ENCODE peak calls at places on chromosomes 2 and 18, in six cellular contexts. S is upper lobe of left lung, G is GM23338, W is IMR-90, H is heart right ventricle, Y is left ventricle myocardium inferior. R is an unnamed sample.

GRCh38 chr2:203730076-203730729 is 23.8 kb downstream of the CD28 start:
- DNase-seq in H (no peak), W (peak; percentile 78), G (no peak), S (no peak), Y (no peak), R (no peak)

GRCh38 chr2:111117666-111118454 is 2.9 kb upstream of the BCL2L11 start:
- DNase-seq in W (peak; percentile 77), S (peak; percentile 87), Y (peak; percentile 36), H (peak; percentile 32), G (peak; percentile 47), R (peak; percentile 24)

GRCh38 chr2:10617241-10617640 is 72.5 kb downstream of the NOL10 start:
- DNase-seq in Y (no peak), S (no peak), W (no peak), H (no peak), G (no peak), R (no peak)

GRCh38 chr2:133342283-133342895 is 225.9 kb downstream of the NCKAP5 start:
- DNase-seq in G (peak; percentile 4), Y (no peak), S (no peak), H (no peak), W (no peak), R (no peak)

GRCh38 chr18:27185025-27185763 is at the start of gene CHST9:
- DNase-seq in W (no peak), H (peak; percentile 15), G (peak; percentile 80), S (peak; percentile 82), Y (peak; percentile 46), R (no peak)

GRCh38 chr2:168156661-168157060 is 90.7 kb downstream of the STK39 start:
- DNase-seq in G (no peak), H (peak; percentile 61), S (no peak), Y (peak; percentile 31), W (peak; percentile 48), R (no peak)

GRCh38 chr18:28511421-28511821 is 334.5 kb upstream of the CDH2 start:
- DNase-seq in S (no peak), Y (no peak), H (no peak), G (no peak), W (peak; percentile 2), R (no peak)

GRCh38 chr18:79681484-79682387 is 2.1 kb downstream of the CTDP1 start:
- DNase-seq in W (no peak), H (no peak), S (peak; percentile 33), G (no peak), Y (no peak), R (no peak)

GRCh38 chr2:28586864-28587263 is 91.0 kb downstream of the PLB1 start:
- DNase-seq in H (no peak), Y (no peak), W (no peak), S (no peak), G (no peak), R (no peak)

GRCh38 chr2:26894136-26894535 is 46.2 kb downstream of the DPYSL5 start:
- DNase-seq in Y (no peak), G (no peak), W (no peak), H (no peak), S (no peak), R (no peak)

GRCh38 chr2:43318791-43319190 is 92.4 kb upstream of the ZFP36L2 start:
- DNase-seq in H (no peak), Y (no peak), G (no peak), W (peak; percentile 90), S (no peak), R (no peak)

GRCh38 chr2:235501663-235502009 is 7.8 kb downstream of the AGAP1 start:
- DNase-seq in G (no peak), S (no peak), Y (no peak), H (no peak), W (no peak), R (no peak)

GRCh38 chr2:172084484-172084733 is 898 bp upstream of the DLX1 start:
- DNase-seq in S (no peak), W (no peak), H (no peak), Y (no peak), G (no peak), R (no peak)

GRCh38 chr2:136381722-136382633 is 264.0 kb upstream of the CXCR4 start:
- DNase-seq in G (no peak), H (no peak), Y (no peak), S (no peak), W (no peak), R (no peak)

GRCh38 chr2:17644997-17645715 is 104.7 kb downstream of the VSNL1 start:
- DNase-seq in G (no peak), S (peak; percentile 11), Y (no peak), W (peak; percentile 41), H (no peak), R (no peak)

GRCh38 chr2:18117592-18117991 is 239.1 kb downstream of the KCNS3 start:
- DNase-seq in W (peak; percentile 41), S (no peak), Y (no peak), H (no peak), G (peak; percentile 78), R (peak; percentile 30)

GRCh38 chr2:44392338-44392943 is 30.7 kb downstream of the CAMKMT start:
- DNase-seq in G (peak; percentile 77), W (peak; percentile 21), Y (no peak), S (no peak), H (peak; percentile 29), R (no peak)

DNA sequence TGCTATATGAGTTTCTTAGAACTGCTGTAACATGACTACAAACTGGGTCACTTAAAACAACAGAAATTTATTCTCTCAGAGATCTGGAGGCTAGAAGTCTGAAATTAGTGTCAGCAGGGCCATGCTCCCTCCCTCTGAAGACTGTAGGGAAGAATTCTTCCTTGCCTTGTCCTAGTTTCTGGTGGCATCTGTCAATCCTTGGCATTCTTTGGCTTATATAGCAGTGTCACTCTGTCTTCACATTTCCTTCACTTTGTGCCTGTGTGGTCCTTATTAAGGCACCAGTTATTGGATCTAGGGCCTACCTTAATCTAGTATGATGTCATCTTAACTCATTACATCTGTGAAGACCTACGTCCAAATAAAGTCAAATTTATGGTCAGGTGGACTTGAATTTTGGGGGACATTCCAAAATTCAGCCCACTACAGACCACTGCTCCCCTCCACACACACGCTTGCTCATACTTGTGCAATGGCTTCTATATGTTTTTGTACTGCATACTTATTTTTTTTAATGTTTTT is 7.6 kb downstream of the ZC3H15 start:
- DNase-seq in W (no peak), S (no peak), G (no peak), H (no peak), Y (no peak), R (no peak)
- H3K36me3 ChIP-seq in W (peaks cover 10% of the 10 kb centered on the region), S (peaks cover 6% of the 10 kb centered on the region), G (peaks cover 21% of the 10 kb centered on the region), H (peaks cover 46% of the 10 kb centered on the region), Y (peaks cover 19% of the 10 kb centered on the region), R (no peaks in the 10 kb centered on the region)

DNA sequence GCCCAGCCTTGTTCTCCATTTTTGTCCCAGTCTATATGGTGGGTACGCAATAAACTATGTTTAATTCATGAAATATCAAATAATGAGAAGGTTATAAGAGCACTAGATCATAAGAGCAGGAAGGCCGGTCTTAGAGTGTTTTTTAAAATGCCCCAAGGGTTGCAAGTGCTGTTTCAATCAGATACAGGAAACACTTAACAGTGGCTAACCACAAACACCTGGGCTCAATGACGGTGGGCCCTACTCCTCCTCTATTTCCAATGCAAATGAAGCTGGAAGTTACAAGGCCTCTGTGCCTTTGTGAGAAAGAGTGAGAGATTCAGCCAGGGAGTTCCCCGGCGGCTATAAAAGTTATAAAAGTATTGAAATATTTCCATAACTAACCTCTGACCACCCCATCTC is 18.9 kb upstream of the WDR33 start:
- DNase-seq in S (no peak), G (peak; percentile 79), Y (no peak), H (no peak), W (no peak), R (no peak)
- H3K4me3 ChIP-seq in S (no peak overlapping the region), G (no peak overlapping the region), Y (no peak overlapping the region), H (no peak overlapping the region), W (no peak overlapping the region), R (no peak overlapping the region)

DNA sequence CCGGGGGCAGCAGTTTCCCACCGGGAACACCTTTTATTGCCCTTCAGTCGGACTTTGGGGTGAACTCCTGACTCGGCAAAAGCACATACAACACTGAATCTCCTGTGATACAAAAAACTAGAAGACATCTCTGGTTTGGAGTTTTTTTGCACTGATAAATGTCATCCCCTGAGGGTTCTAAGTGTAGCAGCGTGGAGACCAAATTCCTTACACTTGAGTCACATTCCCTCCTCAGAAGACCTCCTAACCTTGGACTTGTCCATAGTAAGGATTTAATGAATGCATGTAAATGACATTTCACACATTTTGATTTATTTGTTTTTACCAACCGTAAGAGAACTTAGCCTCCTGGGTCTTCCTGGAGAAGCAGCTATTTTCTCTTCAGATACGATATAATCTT is 54.0 kb upstream of the GPR45 start:
- DNase-seq in H (no peak), S (no peak), W (no peak), G (no peak), Y (no peak), R (no peak)
- H3K27ac ChIP-seq in H (no peak overlapping the region), S (no peak overlapping the region), W (no peak overlapping the region), G (no peak overlapping the region), Y (no peak overlapping the region), R (no peak overlapping the region)

DNA sequence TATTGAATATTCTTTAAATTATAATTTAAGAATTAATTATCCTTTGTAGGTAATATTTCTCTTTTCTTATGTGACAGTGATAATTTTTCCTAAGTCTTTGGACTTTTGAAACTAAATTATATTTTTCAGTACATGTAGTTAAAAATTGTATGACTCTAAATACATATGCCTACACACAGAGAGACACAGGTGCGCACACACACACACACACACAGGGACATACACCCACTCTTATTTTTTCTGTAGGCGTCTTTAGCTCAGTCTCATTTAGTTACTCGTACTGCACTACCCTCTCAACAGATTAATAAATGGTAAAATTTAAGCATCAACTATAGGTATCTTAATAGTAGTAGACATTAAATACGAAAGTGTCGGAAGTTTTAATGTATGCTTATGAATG is 56.1 kb downstream of the ZNF236 start:
- DNase-seq in H (no peak), W (no peak), S (no peak), Y (no peak), G (no peak), R (no peak)
- H3K36me3 ChIP-seq in H (peaks cover 80% of the 10 kb centered on the region), W (peaks cover 30% of the 10 kb centered on the region), S (peaks cover 24% of the 10 kb centered on the region), Y (peaks cover 61% of the 10 kb centered on the region), G (peaks cover 5% of the 10 kb centered on the region), R (peaks cover 35% of the 10 kb centered on the region)